ENCODE peak calls at places on chromosomes 6 and 20, in eight cellular contexts. X, G, V, J, Z, K, W and E are unnamed samples.

GRCh38 chr20:34581341-34582189 is 23.0 kb downstream of the MAP1LC3A start:
- DNase-seq in W (peak), G (peak), J (no peak), V (no peak), Z (no peak), X (no peak), K (peak), E (no peak)

GRCh38 chr6:169019727-169020491 is 233.7 kb downstream of the THBS2 start:
- DNase-seq in X (no peak), W (no peak), K (no peak), G (no peak), J (no peak), V (no peak), Z (no peak), E (no peak)

GRCh38 chr6:24431045-24431451 is 28.3 kb downstream of the MRS2 start:
- DNase-seq in W (peak), K (no peak), G (peak), J (no peak), X (peak), Z (no peak), V (no peak), E (no peak)

GRCh38 chr6:106411034-106411433 is 50.5 kb downstream of the CRYBG1 start:
- DNase-seq in K (no peak), G (no peak), V (no peak), Z (no peak), J (no peak), X (no peak), W (no peak), E (no peak)

GRCh38 chr20:31835977-31836852 is 9.2 kb downstream of the FOXS1 start:
- DNase-seq in G (peak), Z (no peak), V (no peak), W (no peak), K (peak), X (no peak), J (peak), E (no peak)

GRCh38 chr6:3001773-3002293 is 2.1 kb downstream of the NQO2 start:
- DNase-seq in X (peak), G (peak), Z (no peak), J (no peak), W (no peak), K (peak), V (no peak), E (no peak)

GRCh38 chr20:50438986-50439407 is 71.2 kb upstream of the PTPN1 start:
- DNase-seq in X (no peak), V (no peak), J (no peak), W (no peak), K (no peak), Z (no peak), G (peak), E (no peak)

GRCh38 chr20:32457476-32457986 is 99.4 kb downstream of the ASXL1 start:
- DNase-seq in X (no peak), W (peak), K (peak), J (peak), G (peak), Z (peak), V (no peak), E (no peak)

GRCh38 chr6:167717455-167717854 is 109.3 kb upstream of the AFDN start:
- DNase-seq in W (no peak), G (no peak), K (no peak), X (no peak), V (no peak), J (no peak), Z (no peak), E (no peak)

GRCh38 chr6:34151321-34152041 is 5.6 kb upstream of the GRM4 start:
- DNase-seq in V (no peak), G (no peak), X (no peak), Z (no peak), K (no peak), J (no peak), W (no peak), E (no peak)

GRCh38 chr6:7424967-7425807 is 35.6 kb downstream of the RIOK1 start:
- DNase-seq in J (no peak), V (no peak), W (no peak), G (no peak), K (peak), Z (no peak), X (no peak), E (no peak)

GRCh38 chr6:146224449-146224848 is 195.6 kb downstream of the GRM1 start:
- DNase-seq in X (no peak), G (no peak), K (no peak), Z (no peak), J (no peak), W (no peak), V (no peak), E (no peak)

GRCh38 chr6:98020222-98020621 is 737.2 kb upstream of the MMS22L start:
- DNase-seq in K (no peak), V (no peak), G (no peak), W (no peak), Z (no peak), X (no peak), J (no peak), E (no peak)

GRCh38 chr6:82270791-82271392 is 23.3 kb upstream of the IBTK start:
- DNase-seq in K (no peak), X (peak), J (no peak), Z (no peak), G (peak), W (peak), V (no peak), E (no peak)

GRCh38 chr20:59385461-59385860 is 85.0 kb downstream of the EDN3 start:
- DNase-seq in G (no peak), V (no peak), J (no peak), W (no peak), Z (no peak), K (no peak), X (peak), E (no peak)

GRCh38 chr6:100657678-100658330 is 193.1 kb upstream of the SIM1 start:
- DNase-seq in X (no peak), Z (no peak), W (peak), J (no peak), G (peak), V (no peak), K (no peak), E (no peak)

GRCh38 chr6:33716379-33716778 is 4.9 kb upstream of the UQCC2 start:
- DNase-seq in V (no peak), G (no peak), J (peak), X (no peak), K (no peak), Z (no peak), W (peak), E (no peak)